ENCODE peak calls at places on chromosomes 5 and 9, in ten cellular contexts. L is A172; U is small intestine; B is fibroblast of lung; G is posterior cingulate gyrus; I is testis; A is effector CD4-positive, alpha-beta T cell; R is head of caudate nucleus; D is cardiac fibroblast; S is RWPE1. V is an unnamed sample.

GRCh38 chr9:112180387-112180881 is 5.3 kb upstream of the SUSD1 start:
- DNase-seq in L (peak; percentile 26), U (peak; percentile 27), B (no peak), G (no peak), I (peak; percentile 81), A (peak; percentile 25), R (no peak), D (no peak), S (no peak), V (no peak)

GRCh38 chr9:127548352-127548878 is 63.7 kb upstream of the STXBP1 start:
- DNase-seq in L (no peak), U (peak; percentile 80), B (no peak), G (no peak), I (no peak), A (no peak), R (no peak), D (no peak), S (no peak), V (no peak)

GRCh38 chr5:4700082-4700481 is 440.0 kb upstream of the ADAMTS16 start:
- DNase-seq in L (peak; percentile 55), U (peak; percentile 0), B (no peak), G (peak; percentile 81), I (peak; percentile 83), A (no peak), R (peak; percentile 68), D (no peak), S (peak; percentile 13), V (no peak)

GRCh38 chr5:6752236-6752635 is 39.0 kb downstream of the TENT4A start:
- DNase-seq in L (no peak), U (no peak), B (no peak), G (no peak), I (no peak), A (no peak), R (no peak), D (no peak), S (no peak), V (no peak)

GRCh38 chr5:154378134-154378533 is 67.7 kb upstream of the SAP30L start:
- DNase-seq in L (no peak), U (no peak), B (no peak), G (no peak), I (no peak), A (no peak), R (no peak), D (no peak), S (no peak), V (no peak)

GRCh38 chr9:112556497-112557085 is 70.0 kb downstream of the KIAA1958 start:
- DNase-seq in L (peak; percentile 62), U (peak; percentile 71), B (peak; percentile 15), G (no peak), I (no peak), A (no peak), R (no peak), D (no peak), S (peak; percentile 70), V (no peak)

GRCh38 chr9:93683331-93684134 is 107.1 kb downstream of the PHF2 start:
- DNase-seq in L (no peak), U (no peak), B (no peak), G (no peak), I (peak; percentile 11), A (no peak), R (peak; percentile 4), D (no peak), S (no peak), V (no peak)

GRCh38 chr9:89886281-89886700 is 281.5 kb downstream of the GADD45G start:
- DNase-seq in L (peak; percentile 77), U (no peak), B (no peak), G (no peak), I (no peak), A (no peak), R (no peak), D (no peak), S (no peak), V (no peak)

GRCh38 chr5:39755986-39756385 is 331.2 kb upstream of the DAB2 start:
- DNase-seq in L (peak; percentile 96), U (no peak), B (peak; percentile 95), G (no peak), I (peak; percentile 43), A (no peak), R (no peak), D (peak; percentile 89), S (peak; percentile 53), V (peak; percentile 44)

GRCh38 chr9:36924071-36924470 is 110.0 kb downstream of the PAX5 start:
- DNase-seq in L (peak; percentile 92), U (no peak), B (peak; percentile 49), G (no peak), I (no peak), A (no peak), R (no peak), D (peak; percentile 58), S (peak; percentile 96), V (peak; percentile 45)

GRCh38 chr5:116097301-116097700 is 12.5 kb downstream of the COMMD10 start:
- DNase-seq in L (no peak), U (no peak), B (no peak), G (no peak), I (no peak), A (no peak), R (no peak), D (no peak), S (peak; percentile 49), V (no peak)

GRCh38 chr9:94150890-94151660 is 66.8 kb downstream of the PTPDC1 start:
- DNase-seq in L (peak; percentile 33), U (no peak), B (no peak), G (no peak), I (no peak), A (no peak), R (no peak), D (no peak), S (no peak), V (no peak)

GRCh38 chr9:109101202-109101595 is 18.5 kb downstream of the TMEM245 start:
- DNase-seq in L (no peak), U (no peak), B (no peak), G (no peak), I (no peak), A (no peak), R (no peak), D (no peak), S (no peak), V (no peak)